ENCODE peak calls at places on chromosomes 6 and 20, in ten cellular contexts. Y is heart right ventricle, C is ovary, Z is body of pancreas, J is endothelial cell, N is fibroblast of lung, G is AG09319, L is fibroblast of the aortic adventitia, F is upper lobe of right lung, B is pancreas. R is an unnamed sample.

GRCh38 chr20:32006841-32007786 is 3.1 kb upstream of the CCM2L start:
- DNase-seq in C (no peak), N (no peak), J (no peak), Y (no peak), G (no peak), B (no peak), F (no peak), Z (no peak), L (no peak), R (no peak)

GRCh38 chr6:34543421-34543820 is 12.7 kb downstream of the SPDEF start:
- DNase-seq in Y (no peak), F (no peak), L (peak), B (no peak), G (no peak), N (peak), C (no peak), J (no peak), Z (no peak), R (peak)

GRCh38 chr20:37677969-37678610 is 15.7 kb upstream of the CTNNBL1 start:
- DNase-seq in G (no peak), F (no peak), B (no peak), N (no peak), J (no peak), C (no peak), Y (no peak), Z (no peak), L (no peak), R (no peak)

GRCh38 chr6:12010635-12011275 is 1.4 kb upstream of the HIVEP1 start:
- DNase-seq in J (peak), B (peak), L (peak), F (peak), Z (peak), C (peak), N (no peak), Y (peak), G (no peak), R (no peak)

GRCh38 chr6:111477481-111477938 is 5.5 kb downstream of the REV3L start:
- DNase-seq in B (no peak), N (no peak), Y (no peak), J (no peak), L (peak), C (no peak), F (no peak), Z (no peak), G (no peak), R (no peak)

GRCh38 chr6:128704601-128705000 is 178.3 kb upstream of the LAMA2 start:
- DNase-seq in F (no peak), C (no peak), B (no peak), Z (no peak), Y (no peak), J (no peak), N (no peak), G (no peak), L (no peak), R (no peak)

GRCh38 chr20:36613974-36614373 is 8.4 kb downstream of the RAB5IF start:
- DNase-seq in C (no peak), J (no peak), F (peak), L (no peak), N (no peak), G (no peak), Y (no peak), Z (peak), B (peak), R (no peak)

GRCh38 chr6:18997375-18997826 is 610.3 kb downstream of the RNF144B start:
- DNase-seq in G (peak), F (no peak), J (no peak), Y (no peak), B (no peak), C (no peak), N (peak), Z (peak), L (peak), R (peak)

GRCh38 chr20:33490023-33490933 is at the start of gene CBFA2T2:
- DNase-seq in F (peak), Y (peak), N (peak), J (no peak), C (peak), L (peak), Z (no peak), G (peak), B (peak), R (no peak)

GRCh38 chr20:53996584-53997486 is 73.6 kb downstream of the BCAS1 start:
- DNase-seq in Y (no peak), C (no peak), J (no peak), B (no peak), F (no peak), N (no peak), G (no peak), L (no peak), Z (no peak), R (no peak)

GRCh38 chr6:23647045-23647444 is 479.0 kb upstream of the NRSN1 start:
- DNase-seq in L (no peak), J (no peak), F (no peak), G (no peak), Z (no peak), B (no peak), C (no peak), Y (no peak), N (no peak), R (no peak)

GRCh38 chr6:99330159-99330558 is 19.3 kb downstream of the FAXC start:
- DNase-seq in L (peak), Y (peak), B (peak), F (no peak), J (peak), N (peak), Z (peak), C (no peak), G (peak), R (peak)

GRCh38 chr6:160036790-160037206 is 67.9 kb downstream of the IGF2R start:
- DNase-seq in G (peak), N (peak), C (no peak), J (no peak), L (peak), B (no peak), Z (no peak), F (no peak), Y (peak), R (peak)

GRCh38 chr20:21182832-21183563 is 57.1 kb downstream of the KIZ start:
- DNase-seq in F (no peak), Y (no peak), J (no peak), G (peak), B (no peak), N (peak), C (no peak), L (peak), Z (no peak), R (peak)

GRCh38 chr6:4474810-4475209 is 301.4 kb upstream of the CDYL start:
- DNase-seq in C (no peak), G (no peak), Y (no peak), Z (no peak), L (no peak), N (no peak), F (no peak), J (no peak), B (no peak), R (no peak)

GRCh38 chr6:139577991-139578604 is 203.7 kb upstream of the CITED2 start:
- DNase-seq in L (peak), G (peak), Z (no peak), Y (no peak), C (no peak), J (no peak), B (no peak), F (no peak), N (peak), R (peak)

GRCh38 chr6:125142614-125143013 is 11.0 kb upstream of the TPD52L1 start:
- DNase-seq in J (no peak), G (no peak), Y (no peak), N (peak), F (no peak), Z (no peak), C (no peak), L (no peak), B (no peak), R (peak)

GRCh38 chr6:116314878-116315277 is 35.1 kb upstream of the TSPYL1 start:
- DNase-seq in N (no peak), C (no peak), F (no peak), L (no peak), G (no peak), Z (peak), B (no peak), Y (no peak), J (no peak), R (no peak)

GRCh38 chr6:116314218-116314617 is 34.5 kb upstream of the TSPYL1 start:
- DNase-seq in J (no peak), L (peak), B (no peak), G (no peak), N (no peak), Y (no peak), F (no peak), Z (no peak), C (no peak), R (no peak)

GRCh38 chr6:116313377-116313776 is 33.6 kb upstream of the TSPYL1 start:
- DNase-seq in L (peak), Z (no peak), Y (no peak), B (no peak), J (no peak), F (no peak), N (peak), G (no peak), C (no peak), R (no peak)

GRCh38 chr6:116316772-116317467 is 37.2 kb upstream of the TSPYL1 start:
- DNase-seq in C (peak), B (no peak), Z (peak), G (no peak), J (no peak), N (no peak), Y (peak), L (peak), F (no peak), R (no peak)
- TF ChIP-seq CTCF in C (no peak), B (no peak), Z (no peak), G (no peak), J (no peak), N (no peak), Y (peak), L (peak), F (no peak), R (no peak)

GRCh38 chr6:16712931-16713484 is 48.3 kb downstream of the ATXN1 start:
- DNase-seq in Y (peak), Z (peak), G (peak), C (no peak), N (peak), J (no peak), B (no peak), F (peak), L (peak), R (peak)
- TF ChIP-seq CTCF in Y (no peak), Z (no peak), G (peak), C (no peak), N (peak), J (peak), B (no peak), F (peak), L (peak), R (peak)

GRCh38 chr20:50133474-50134217 is 19.9 kb downstream of the PEDS1 start:
- DNase-seq in J (no peak), G (no peak), Y (no peak), Z (no peak), C (no peak), N (no peak), B (no peak), L (no peak), F (no peak), R (no peak)
- TF ChIP-seq CTCF in J (no peak), G (no peak), Y (no peak), Z (no peak), C (no peak), N (peak), B (no peak), L (peak), F (peak), R (peak)

GRCh38 chr6:122609881-122610689 is at the start of gene PKIB:
- DNase-seq in G (no peak), J (peak), Y (peak), L (peak), C (peak), F (peak), B (peak), N (peak), Z (peak), R (peak)
- TF ChIP-seq CTCF in G (no peak), J (no peak), Y (peak), L (no peak), C (no peak), F (peak), B (peak), N (peak), Z (no peak), R (peak)

R was measured in astrocyte of the cerebellum.